ENCODE peak calls at places on chromosome 13, in eight cellular contexts. F, Q, Z, C, A, U, S and X are unnamed samples.

GRCh38 chr13:107581009-107581408 is 634.3 kb downstream of the LIG4 start:
- DNase-seq in F (no peak), Q (no peak), Z (no peak), C (no peak), A (no peak), U (no peak), S (no peak), X (no peak)

GRCh38 chr13:42747399-42747873 is 33.9 kb upstream of the FAM216B start:
- DNase-seq in F (no peak), Q (no peak), Z (peak), C (no peak), A (no peak), U (no peak), S (no peak), X (no peak)

GRCh38 chr13:33260168-33261098 is 25.1 kb downstream of the STARD13 start:
- DNase-seq in F (no peak), Q (no peak), Z (no peak), C (no peak), A (peak), U (no peak), S (no peak), X (no peak)

GRCh38 chr13:27194895-27195764 is 23.5 kb upstream of the USP12 start:
- DNase-seq in F (no peak), Q (no peak), Z (peak), C (peak), A (no peak), U (no peak), S (no peak), X (no peak)

GRCh38 chr13:41842029-41842428 is 118.9 kb downstream of the VWA8 start:
- DNase-seq in F (no peak), Q (no peak), Z (no peak), C (no peak), A (peak), U (no peak), S (no peak), X (no peak)

GRCh38 chr13:34153428-34154180 is 335.7 kb downstream of the RFC3 start:
- DNase-seq in F (no peak), Q (no peak), Z (no peak), C (no peak), A (peak), U (no peak), S (no peak), X (no peak)

GRCh38 chr13:73467103-73467502 is 408.3 kb downstream of the KLF5 start:
- DNase-seq in F (no peak), Q (no peak), Z (no peak), C (no peak), A (no peak), U (no peak), S (no peak), X (no peak)

GRCh38 chr13:32537580-32538233 is 888 bp downstream of the N4BP2L2 start:
- DNase-seq in F (peak), Q (peak), Z (peak), C (peak), A (peak), U (peak), S (no peak), X (peak)

GRCh38 chr13:26895081-26895807 is 134.7 kb upstream of the GPR12 start:
- DNase-seq in F (no peak), Q (no peak), Z (no peak), C (no peak), A (no peak), U (no peak), S (no peak), X (no peak)

GRCh38 chr13:32019612-32020233 is 11.9 kb upstream of the FRY start:
- DNase-seq in F (no peak), Q (peak), Z (peak), C (peak), A (peak), U (no peak), S (no peak), X (no peak)

GRCh38 chr13:20121154-20121515 is 39.7 kb downstream of the GJA3 start:
- DNase-seq in F (no peak), Q (no peak), Z (no peak), C (no peak), A (no peak), U (no peak), S (no peak), X (no peak)

GRCh38 chr13:39148513-39148961 is 110.3 kb downstream of the NHLRC3 start:
- DNase-seq in F (no peak), Q (no peak), Z (no peak), C (no peak), A (no peak), U (peak), S (no peak), X (peak)

GRCh38 chr13:98998831-98999634 is 21.2 kb upstream of the DOCK9 start:
- DNase-seq in F (no peak), Q (no peak), Z (no peak), C (no peak), A (no peak), U (no peak), S (no peak), X (no peak)

GRCh38 chr13:42849200-42849599 is 67.8 kb downstream of the FAM216B start:
- DNase-seq in F (no peak), Q (no peak), Z (no peak), C (no peak), A (no peak), U (no peak), S (no peak), X (no peak)

GRCh38 chr13:83449666-83450395 is 432.4 kb downstream of the SLITRK1 start:
- DNase-seq in F (no peak), Q (no peak), Z (peak), C (no peak), A (no peak), U (no peak), S (no peak), X (no peak)

GRCh38 chr13:101111894-101112293 is 304.4 kb downstream of the NALCN start:
- DNase-seq in F (no peak), Q (no peak), Z (no peak), C (no peak), A (no peak), U (no peak), S (no peak), X (no peak)

GRCh38 chr13:36888645-36889044 is 31.4 kb downstream of the SMAD9 start:
- DNase-seq in F (no peak), Q (no peak), Z (no peak), C (no peak), A (no peak), U (no peak), S (no peak), X (no peak)

GRCh38 chr13:95221991-95222732 is 79.1 kb downstream of the ABCC4 start:
- DNase-seq in F (no peak), Q (no peak), Z (no peak), C (no peak), A (no peak), U (no peak), S (no peak), X (no peak)

GRCh38 chr13:59666504-59666903 is 497.2 kb downstream of the DIAPH3 start:
- DNase-seq in F (no peak), Q (no peak), Z (no peak), C (no peak), A (no peak), U (no peak), S (no peak), X (no peak)

GRCh38 chr13:30026093-30026492 is 175.7 kb upstream of the UBL3 start:
- DNase-seq in F (no peak), Q (no peak), Z (no peak), C (no peak), A (no peak), U (no peak), S (no peak), X (no peak)

GRCh38 chr13:32265726-32266125 is 49.4 kb downstream of the ZAR1L start:
- DNase-seq in F (no peak), Q (no peak), Z (no peak), C (no peak), A (no peak), U (no peak), S (no peak), X (no peak)

GRCh38 chr13:97944396-97945029 is 9.0 kb upstream of the IPO5 start:
- DNase-seq in F (no peak), Q (no peak), Z (no peak), C (no peak), A (no peak), U (no peak), S (no peak), X (no peak)

GRCh38 chr13:85441364-85441763 is 357.9 kb downstream of the SLITRK6 start:
- DNase-seq in F (no peak), Q (no peak), Z (peak), C (no peak), A (no peak), U (no peak), S (no peak), X (no peak)

GRCh38 chr13:33462109-33462508 is 176.6 kb upstream of the STARD13 start:
- DNase-seq in F (no peak), Q (no peak), Z (no peak), C (no peak), A (no peak), U (no peak), S (no peak), X (no peak)

GRCh38 chr13:20231839-20232555 is at the start of gene GJB6:
- DNase-seq in F (no peak), Q (peak), Z (no peak), C (no peak), A (no peak), U (no peak), S (no peak), X (no peak)

GRCh38 chr13:40152145-40152544 is 496.7 kb downstream of the COG6 start:
- DNase-seq in F (no peak), Q (peak), Z (peak), C (peak), A (no peak), U (no peak), S (no peak), X (no peak)

GRCh38 chr13:113839536-113840204 is 24.2 kb downstream of the GAS6 start:
- DNase-seq in F (no peak), Q (peak), Z (no peak), C (no peak), A (peak), U (no peak), S (no peak), X (no peak)
- TF ChIP-seq POLR2A in F (no peak), Q (peak), Z (no peak), C (no peak), A (no peak), U (no peak), S (no peak), X (no peak)

GRCh38 chr13:45737571-45738002 is 35.5 kb downstream of the CBY2 start:
- DNase-seq in F (no peak), Q (no peak), Z (peak), C (no peak), A (no peak), U (no peak), S (no peak), X (no peak)
- TF ChIP-seq CTCF in F (no peak), Q (no peak), Z (no peak), C (peak), A (no peak), U (no peak), S (no peak), X (no peak)

GRCh38 chr13:105139380-105140285 is 1395.8 kb downstream of the EFNB2 start:
- DNase-seq in F (peak), Q (peak), Z (peak), C (peak), A (peak), U (peak), S (no peak), X (no peak)
- TF ChIP-seq POLR2A in F (no peak), Q (no peak), Z (no peak), C (no peak), A (no peak), U (no peak), S (no peak), X (no peak)

DNA sequence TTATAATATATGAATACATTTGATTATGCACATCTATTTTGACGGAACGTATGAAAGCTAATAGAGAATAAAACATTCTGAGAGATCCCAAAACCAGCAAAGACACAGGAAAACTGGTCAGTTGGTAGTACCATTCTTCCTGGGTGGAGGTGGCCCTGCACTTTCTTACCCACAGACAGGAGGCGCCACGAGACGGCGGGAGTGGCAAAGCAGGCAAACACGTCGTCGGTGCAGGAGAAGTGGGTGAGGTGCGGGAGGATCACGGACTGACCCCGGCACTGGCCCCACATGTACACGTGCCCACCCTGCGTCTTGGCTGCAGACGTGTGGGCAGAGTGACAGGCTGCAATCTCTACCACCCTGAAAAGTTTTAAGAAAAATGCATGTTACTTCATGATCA is 36.1 kb downstream of the RCBTB1 start:
- DNase-seq in F (no peak), Q (peak), Z (no peak), C (no peak), A (no peak), U (no peak), S (no peak), X (no peak)
- TF ChIP-seq CTCF in F (no peak), Q (no peak), Z (no peak), C (peak), A (no peak), U (no peak), S (no peak), X (peak)

DNA sequence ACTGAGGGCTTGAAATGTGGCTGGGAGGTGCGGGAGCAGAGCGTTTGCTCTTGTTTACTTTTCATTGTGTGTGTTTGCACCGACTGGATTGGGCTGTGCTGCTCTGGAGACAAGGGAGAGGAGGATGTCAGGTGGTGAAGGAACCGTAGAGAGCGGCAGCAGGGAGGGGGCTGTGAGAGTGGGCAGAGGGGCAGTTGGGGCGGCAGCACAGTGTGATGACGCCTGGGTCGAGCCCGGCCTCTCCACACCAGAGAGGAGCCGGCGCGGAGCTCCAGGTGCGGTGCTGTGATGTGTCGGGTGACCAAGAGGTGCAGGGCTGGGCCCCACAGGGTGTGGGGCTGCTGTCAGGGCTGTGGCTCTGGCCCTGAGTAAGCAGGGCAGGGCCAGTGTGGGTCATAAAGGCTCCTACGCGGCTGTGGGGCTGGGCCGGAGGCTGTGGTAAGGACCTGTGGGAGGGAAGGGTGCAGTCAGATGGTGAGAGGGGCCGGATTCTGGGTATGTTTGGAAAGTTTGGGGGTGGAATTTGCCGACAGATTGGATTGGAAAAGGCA is 10.5 kb downstream of the NAXD start:
- DNase-seq in F (no peak), Q (no peak), Z (no peak), C (no peak), A (no peak), U (no peak), S (no peak), X (no peak)
- TF ChIP-seq POLR2A in F (no peak), Q (peak), Z (no peak), C (no peak), A (no peak), U (no peak), S (no peak), X (no peak)

DNA sequence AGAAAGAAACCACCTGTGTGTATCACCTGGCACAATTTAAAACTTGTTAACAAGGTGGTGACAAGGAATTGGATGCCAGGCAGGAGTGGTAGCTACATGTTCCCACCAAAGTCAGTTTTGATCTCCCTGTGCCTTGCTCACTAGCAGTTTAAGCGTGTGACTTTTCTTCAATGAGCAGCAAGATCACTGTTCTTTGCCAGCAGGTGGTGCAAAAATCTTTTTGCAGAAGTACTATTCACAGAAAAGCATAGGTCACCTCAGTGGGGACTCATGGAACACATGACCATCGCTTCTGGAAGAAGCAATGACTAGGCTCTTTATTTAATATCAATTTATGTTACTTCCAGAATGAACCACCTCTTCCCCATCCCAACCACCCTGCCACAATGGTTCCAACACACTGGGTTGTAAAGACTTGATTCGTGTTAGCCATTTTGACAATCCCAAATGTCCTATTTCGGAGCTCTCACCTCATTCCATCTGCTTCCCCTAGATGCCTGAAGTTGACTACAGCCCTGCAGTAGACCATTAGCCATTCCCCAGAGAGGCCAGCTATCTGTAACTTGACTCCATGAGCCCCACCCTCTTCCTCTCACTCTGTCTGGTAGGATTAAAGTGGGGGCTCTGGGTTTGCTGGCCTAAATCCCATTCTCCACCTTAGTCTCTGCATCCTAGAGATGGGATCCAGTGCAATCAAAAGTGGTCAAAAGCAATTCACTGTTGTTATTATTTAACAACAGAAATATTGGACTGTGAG is 59.1 kb upstream of the TNFRSF19 start:
- DNase-seq in F (no peak), Q (no peak), Z (peak), C (peak), A (no peak), U (no peak), S (no peak), X (peak)
- TF ChIP-seq CTCF in F (no peak), Q (no peak), Z (peak), C (peak), A (peak), U (no peak), S (peak), X (no peak)

GRCh38 chr13:80716610-80717081 is 375.7 kb upstream of the SPRY2 start:
- DNase-seq in F (peak), Q (no peak), Z (no peak), C (peak), A (peak), U (no peak), S (no peak), X (no peak)
- TF ChIP-seq POLR2A in F (no peak), Q (no peak), Z (no peak), C (no peak), A (no peak), U (no peak), S (no peak), X (no peak)

DNA sequence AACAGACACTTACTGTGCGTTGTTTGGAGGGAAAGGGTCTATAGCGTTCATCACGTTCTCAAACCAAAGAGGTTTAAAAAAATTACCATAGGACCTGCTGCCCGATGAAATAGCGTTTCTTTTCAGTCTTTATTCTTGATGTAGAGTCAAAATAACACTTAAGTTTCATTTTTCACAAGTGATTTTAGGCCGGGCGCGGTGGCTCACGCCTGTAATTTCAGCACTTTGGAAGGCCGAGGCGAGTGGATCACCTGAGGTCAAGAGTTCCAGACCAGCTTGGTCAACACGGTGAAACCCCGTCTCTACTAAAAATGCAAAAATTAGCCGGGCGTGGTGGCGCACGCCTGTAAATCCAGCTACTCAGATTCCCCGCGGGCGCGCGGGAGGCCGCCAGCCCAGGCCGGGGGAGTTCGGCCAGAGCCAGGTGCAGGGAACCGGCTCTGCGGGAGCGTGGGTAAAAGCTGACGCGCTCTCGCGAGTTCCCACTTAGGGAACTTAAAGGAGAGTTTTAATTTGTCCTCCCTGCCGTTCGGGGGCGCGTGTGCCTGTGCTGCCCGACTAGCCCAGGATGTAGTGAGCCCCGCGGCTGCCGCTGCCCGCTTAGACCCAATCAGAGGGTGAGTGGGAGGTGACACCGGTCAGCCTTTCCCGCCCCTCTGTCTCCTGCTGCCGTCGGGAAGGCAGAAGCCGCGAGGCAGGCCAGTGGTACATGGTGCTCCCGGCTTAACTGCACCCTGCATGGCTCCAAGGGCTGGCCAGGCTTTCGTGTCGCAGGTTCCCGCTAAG is 35.8 kb upstream of the NEK3 start:
- DNase-seq in F (peak), Q (peak), Z (no peak), C (peak), A (peak), U (peak), S (peak), X (peak)
- TF ChIP-seq CTCF in F (no peak), Q (no peak), Z (no peak), C (no peak), A (peak), U (no peak), S (no peak), X (no peak)

GRCh38 chr13:106393776-106394175 is 141.7 kb downstream of the EFNB2 start:
- DNase-seq in F (no peak), Q (no peak), Z (no peak), C (no peak), A (no peak), U (no peak), S (no peak), X (no peak)
- TF ChIP-seq POLR2A in F (no peak), Q (no peak), Z (no peak), C (no peak), A (no peak), U (no peak), S (no peak), X (no peak)

GRCh38 chr13:56558698-56559320 is 581.9 kb upstream of the PRR20A start:
- DNase-seq in F (no peak), Q (no peak), Z (no peak), C (no peak), A (no peak), U (no peak), S (no peak), X (no peak)

GRCh38 chr13:56561327-56561726 is 579.4 kb upstream of the PRR20A start:
- DNase-seq in F (no peak), Q (no peak), Z (no peak), C (no peak), A (no peak), U (no peak), S (no peak), X (no peak)
- TF ChIP-seq CTCF in F (no peak), Q (no peak), Z (no peak), C (no peak), A (no peak), U (no peak), S (no peak), X (no peak)